ENCODE peak calls at places on chromosome 20, in six cellular contexts. D, C, G, N, I and K are unnamed samples.

GRCh38 chr20:41318271-41318649 is 729 bp upstream of the ZHX3 start:
- DNase-seq in D (no peak), C (no peak), G (no peak), N (no peak), I (no peak), K (no peak)

GRCh38 chr20:48375804-48376203 is 452.0 kb downstream of the PREX1 start:
- DNase-seq in D (no peak), C (no peak), G (no peak), N (no peak), I (no peak), K (no peak)

GRCh38 chr20:49112596-49113274 is 66.6 kb downstream of the CSE1L start:
- DNase-seq in D (no peak), C (no peak), G (no peak), N (no peak), I (no peak), K (no peak)

GRCh38 chr20:33465536-33466302 is 22.2 kb upstream of the SNTA1 start:
- DNase-seq in D (peak), C (no peak), G (no peak), N (peak), I (no peak), K (no peak)

GRCh38 chr20:59780494-59781185 is 152.8 kb downstream of the SYCP2 start:
- DNase-seq in D (no peak), C (no peak), G (no peak), N (no peak), I (no peak), K (no peak)

GRCh38 chr20:37463726-37464125 is 57.3 kb upstream of the NNAT start:
- DNase-seq in D (no peak), C (no peak), G (no peak), N (no peak), I (no peak), K (no peak)

GRCh38 chr20:63309261-63310071 is 16.5 kb downstream of the COL20A1 start:
- DNase-seq in D (no peak), C (peak), G (peak), N (peak), I (peak), K (no peak)

GRCh38 chr20:43799150-43799711 is 72.4 kb upstream of the GTSF1L start:
- DNase-seq in D (peak), C (peak), G (no peak), N (no peak), I (no peak), K (no peak)

GRCh38 chr20:5657190-5657872 is 92.9 kb upstream of the SHLD1 start:
- DNase-seq in D (peak), C (peak), G (no peak), N (no peak), I (no peak), K (no peak)

GRCh38 chr20:64142546-64142945 is 21.7 kb upstream of the MYT1 start:
- DNase-seq in D (no peak), C (no peak), G (no peak), N (no peak), I (no peak), K (no peak)

GRCh38 chr20:20373046-20373706 is 5.3 kb downstream of the INSM1 start:
- DNase-seq in D (peak), C (peak), G (no peak), N (no peak), I (no peak), K (no peak)